ENCODE peak calls at places on chromosomes 12 and 14, in eight cellular contexts. D, M, K, E, F, R, I and U are unnamed samples.

GRCh38 chr12:70733385-70733784 is 96.2 kb upstream of the PTPRB start:
- DNase-seq in D (no peak), M (peak), K (peak), E (no peak), F (peak), R (no peak), I (no peak), U (peak)

GRCh38 chr12:56486694-56487093 is 1.3 kb downstream of the GLS2 start:
- DNase-seq in D (no peak), M (no peak), K (no peak), E (no peak), F (no peak), R (no peak), I (no peak), U (no peak)

GRCh38 chr12:82314406-82314892 is 43.7 kb downstream of the CCDC59 start:
- DNase-seq in D (peak), M (no peak), K (peak), E (no peak), F (peak), R (peak), I (peak), U (no peak)

GRCh38 chr12:92989715-92990484 is 60.8 kb upstream of the EEA1 start:
- DNase-seq in D (no peak), M (no peak), K (no peak), E (no peak), F (no peak), R (no peak), I (no peak), U (no peak)

GRCh38 chr12:52828156-52829090 is 5.7 kb downstream of the KRT79 start:
- DNase-seq in D (no peak), M (no peak), K (no peak), E (no peak), F (no peak), R (no peak), I (no peak), U (no peak)

GRCh38 chr12:52391618-52392002 is 6.2 kb upstream of the KRT84 start:
- DNase-seq in D (no peak), M (no peak), K (peak), E (peak), F (no peak), R (no peak), I (peak), U (no peak)

GRCh38 chr12:56635539-56636117 is 5.5 kb upstream of the BAZ2A start:
- DNase-seq in D (no peak), M (peak), K (no peak), E (no peak), F (no peak), R (peak), I (no peak), U (no peak)

GRCh38 chr14:37973031-37973908 is 234.4 kb upstream of the SSTR1 start:
- DNase-seq in D (no peak), M (no peak), K (no peak), E (no peak), F (no peak), R (no peak), I (no peak), U (peak)

GRCh38 chr12:2877959-2878732 is 1.1 kb downstream of the RHNO1 start:
- DNase-seq in D (no peak), M (peak), K (peak), E (peak), F (no peak), R (no peak), I (no peak), U (peak)

GRCh38 chr12:76032043-76032981 is 736 bp upstream of the PHLDA1 start:
- DNase-seq in D (peak), M (peak), K (peak), E (peak), F (peak), R (peak), I (peak), U (peak)

GRCh38 chr12:11666651-11667050 is 17.2 kb downstream of the ETV6 start:
- DNase-seq in D (no peak), M (no peak), K (no peak), E (no peak), F (no peak), R (peak), I (no peak), U (no peak)

GRCh38 chr14:35079742-35080141 is 33.7 kb downstream of the FAM177A1 start:
- DNase-seq in D (no peak), M (no peak), K (no peak), E (no peak), F (no peak), R (no peak), I (no peak), U (no peak)

GRCh38 chr12:132006056-132006680 is 56.4 kb downstream of the EP400 start:
- DNase-seq in D (no peak), M (peak), K (no peak), E (no peak), F (no peak), R (no peak), I (no peak), U (no peak)

GRCh38 chr12:120514002-120514401 is 15.0 kb downstream of the COQ5 start:
- DNase-seq in D (no peak), M (no peak), K (no peak), E (no peak), F (peak), R (no peak), I (no peak), U (no peak)

GRCh38 chr12:59742831-59743230 is 147.0 kb downstream of the SLC16A7 start:
- DNase-seq in D (no peak), M (peak), K (no peak), E (no peak), F (no peak), R (no peak), I (no peak), U (peak)

GRCh38 chr14:92403981-92404380 is 81.0 kb downstream of the SLC24A4 start:
- DNase-seq in D (no peak), M (no peak), K (no peak), E (no peak), F (no peak), R (no peak), I (no peak), U (no peak)

GRCh38 chr12:56530390-56531055 is 8.9 kb downstream of the RBMS2 start:
- DNase-seq in D (no peak), M (peak), K (no peak), E (no peak), F (no peak), R (no peak), I (no peak), U (no peak)

GRCh38 chr12:12749433-12749832 is 32.3 kb downstream of the CDKN1B start:
- DNase-seq in D (no peak), M (peak), K (no peak), E (no peak), F (no peak), R (no peak), I (no peak), U (no peak)

GRCh38 chr12:126588586-126589249 is 1523.5 kb downstream of the AACS start:
- DNase-seq in D (no peak), M (peak), K (no peak), E (no peak), F (no peak), R (no peak), I (no peak), U (no peak)

GRCh38 chr14:89303452-89304435 is 113.3 kb downstream of the FOXN3 start:
- DNase-seq in D (peak), M (peak), K (peak), E (peak), F (no peak), R (no peak), I (peak), U (peak)

GRCh38 chr12:12396727-12397126 is 39.8 kb downstream of the BORCS5 start:
- DNase-seq in D (no peak), M (no peak), K (no peak), E (no peak), F (no peak), R (no peak), I (no peak), U (no peak)

GRCh38 chr14:104096318-104096717 is 10.8 kb downstream of the ASPG start:
- DNase-seq in D (peak), M (no peak), K (no peak), E (no peak), F (no peak), R (no peak), I (no peak), U (no peak)

GRCh38 chr14:103530390-103530789 is 1.4 kb downstream of the TRMT61A start:
- DNase-seq in D (peak), M (no peak), K (no peak), E (peak), F (no peak), R (peak), I (no peak), U (no peak)

GRCh38 chr12:108856428-108857157 is 790 bp downstream of the SSH1 start:
- DNase-seq in D (peak), M (peak), K (peak), E (peak), F (no peak), R (peak), I (peak), U (peak)

GRCh38 chr12:5796171-5797091 is 148.6 kb downstream of the ANO2 start:
- DNase-seq in D (no peak), M (no peak), K (peak), E (no peak), F (peak), R (peak), I (peak), U (no peak)

GRCh38 chr14:94823556-94824341 is 53.8 kb upstream of the GSC start:
- DNase-seq in D (no peak), M (peak), K (no peak), E (no peak), F (no peak), R (no peak), I (no peak), U (no peak)

GRCh38 chr14:99188721-99189120 is 83.3 kb downstream of the BCL11B start:
- DNase-seq in D (no peak), M (no peak), K (no peak), E (no peak), F (no peak), R (peak), I (no peak), U (no peak)

GRCh38 chr12:2644678-2645405 is 149.9 kb upstream of the FKBP4 start:
- DNase-seq in D (no peak), M (no peak), K (no peak), E (peak), F (no peak), R (peak), I (no peak), U (no peak)

GRCh38 chr14:101948666-101949205 is 15.6 kb upstream of the DYNC1H1 start:
- DNase-seq in D (peak), M (no peak), K (no peak), E (peak), F (no peak), R (no peak), I (no peak), U (no peak)

GRCh38 chr12:3882896-3883564 is 9.8 kb upstream of the PARP11 start:
- DNase-seq in D (no peak), M (peak), K (no peak), E (no peak), F (no peak), R (no peak), I (no peak), U (no peak)
- TF ChIP-seq CTCF in D (no peak), M (peak), K (no peak), E (no peak), F (peak), R (no peak), I (no peak), U (peak)

GRCh38 chr12:20142956-20143355 is 225.4 kb upstream of the PDE3A start:
- DNase-seq in D (no peak), M (peak), K (no peak), E (no peak), F (no peak), R (no peak), I (no peak), U (no peak)
- TF ChIP-seq CTCF in D (no peak), M (peak), K (no peak), E (no peak), F (peak), R (no peak), I (no peak), U (no peak)

DNA sequence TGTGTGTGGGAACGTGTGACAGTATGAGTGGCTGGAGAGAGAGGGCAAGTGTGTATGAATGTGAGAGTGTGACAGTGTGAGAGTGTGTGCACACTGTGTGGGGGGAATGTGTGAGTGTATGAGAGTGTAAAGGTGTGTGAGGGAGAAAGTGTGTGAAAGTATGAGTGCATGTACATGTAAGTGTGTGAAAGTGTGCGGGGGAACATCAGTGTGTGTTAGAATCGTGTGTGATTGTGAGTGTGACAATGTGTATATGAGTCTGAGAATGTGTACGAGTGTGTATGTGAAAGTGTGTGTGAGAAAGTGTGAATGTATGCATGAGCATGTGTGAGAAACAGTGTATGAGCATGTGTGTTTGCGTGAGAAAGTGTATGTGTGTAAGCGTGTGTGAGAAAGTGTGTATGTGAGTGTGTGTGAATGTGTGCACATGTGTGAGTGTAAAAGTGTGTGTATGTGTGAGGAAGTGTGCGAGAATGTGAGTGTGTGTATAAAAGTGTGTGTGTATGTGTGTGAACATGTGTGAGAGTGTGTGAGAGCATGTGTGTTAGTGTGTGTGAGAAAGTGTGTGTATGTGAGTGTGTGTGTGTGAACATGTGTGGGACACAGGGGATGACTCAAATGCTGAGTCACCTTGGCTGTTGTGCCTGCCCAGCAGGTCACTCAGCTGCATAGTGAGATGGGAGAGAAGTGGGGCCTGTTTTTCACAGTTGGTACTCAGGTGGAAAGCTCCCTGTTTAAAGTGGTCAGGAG is 220.5 kb upstream of the TBX3 start:
- DNase-seq in D (no peak), M (peak), K (no peak), E (no peak), F (no peak), R (no peak), I (no peak), U (peak)
- TF ChIP-seq CTCF in D (no peak), M (no peak), K (no peak), E (no peak), F (no peak), R (no peak), I (no peak), U (no peak)

DNA sequence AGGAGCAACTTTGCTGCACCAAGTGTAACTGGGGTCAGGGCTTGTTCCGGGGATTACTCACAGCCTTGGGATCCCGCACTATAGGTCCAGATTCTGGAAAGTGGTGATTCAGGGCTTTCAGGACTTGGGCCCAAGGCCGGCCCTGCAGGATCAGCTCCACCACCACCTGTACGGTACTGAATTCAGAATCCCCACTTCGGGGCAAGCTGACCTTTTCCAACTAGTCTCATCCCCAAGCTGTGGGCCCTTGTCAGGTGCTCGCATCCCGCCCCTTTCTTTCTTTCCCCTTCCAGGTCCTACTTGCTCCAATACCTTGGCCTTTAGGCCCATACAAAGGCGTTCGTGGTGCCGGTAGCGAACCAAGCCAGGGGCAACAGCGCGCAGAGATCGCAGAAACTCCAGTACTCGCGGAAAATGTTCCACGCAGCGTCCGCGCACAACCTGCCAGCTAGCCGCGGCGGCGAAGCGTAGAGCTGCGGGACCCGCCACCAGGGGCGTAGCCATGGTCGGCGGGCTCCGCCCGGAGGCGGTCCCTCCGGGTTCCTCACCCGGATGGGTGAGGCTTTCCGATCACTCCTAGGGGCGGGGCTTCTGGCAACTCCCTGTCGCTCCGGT is 487 bp downstream of the TINF2 start:
- DNase-seq in D (peak), M (peak), K (peak), E (peak), F (peak), R (peak), I (peak), U (peak)
- TF ChIP-seq CTCF in D (peak), M (peak), K (peak), E (peak), F (peak), R (no peak), I (peak), U (peak)